ENCODE peak calls at places on chromosome 17, in seven cellular contexts. G, X, Q, V, H, D and T are unnamed samples.

GRCh38 chr17:75262112-75262606 is 480 bp downstream of the MRPS7 start:
- DNase-seq in G (peak), Q (no peak), X (no peak), D (peak), H (no peak), V (no peak), T (no peak)

GRCh38 chr17:80826955-80827645 is 164.5 kb upstream of the CHMP6 start:
- DNase-seq in Q (no peak), H (no peak), V (no peak), X (peak), G (peak), D (no peak), T (no peak)

GRCh38 chr17:44384823-44385286 is 4.6 kb downstream of the ITGA2B start:
- DNase-seq in V (no peak), Q (no peak), H (no peak), X (no peak), G (no peak), D (no peak), T (no peak)

GRCh38 chr17:9409026-9409425 is 166.6 kb downstream of the STX8 start:
- DNase-seq in G (no peak), H (no peak), X (no peak), Q (no peak), D (no peak), V (no peak), T (no peak)

GRCh38 chr17:60039096-60039495 is 39.6 kb downstream of the HEATR6 start:
- DNase-seq in X (no peak), V (no peak), H (no peak), G (no peak), D (peak), Q (no peak), T (no peak)

GRCh38 chr17:5123343-5124124 is 7.7 kb downstream of the USP6 start:
- DNase-seq in H (no peak), D (no peak), G (no peak), Q (no peak), X (peak), V (no peak), T (no peak)

GRCh38 chr17:1180958-1181768 is 1.4 kb upstream of the ABR start:
- DNase-seq in G (no peak), H (no peak), V (no peak), X (no peak), D (no peak), Q (no peak), T (no peak)

GRCh38 chr17:18129041-18129502 is 20.5 kb downstream of the MYO15A start:
- DNase-seq in G (no peak), Q (no peak), H (no peak), X (no peak), D (no peak), V (no peak), T (peak)

GRCh38 chr17:62134397-62134796 is 69.3 kb upstream of the MED13 start:
- DNase-seq in V (no peak), D (no peak), Q (no peak), H (no peak), X (no peak), G (no peak), T (no peak)

GRCh38 chr17:29567362-29568330 is 809 bp upstream of the ABHD15 start:
- DNase-seq in Q (peak), X (peak), V (peak), H (no peak), D (peak), G (peak), T (peak)

GRCh38 chr17:83180996-83181481 is 101.6 kb downstream of the METRNL start:
- DNase-seq in H (no peak), X (no peak), V (no peak), Q (no peak), D (no peak), G (no peak), T (no peak)

GRCh38 chr17:60524463-60525346 is 1.3 kb downstream of the APPBP2 start:
- DNase-seq in D (no peak), V (no peak), G (no peak), H (no peak), X (no peak), Q (no peak), T (no peak)

GRCh38 chr17:3004150-3004801 is 59.1 kb downstream of the OR1D5 start:
- DNase-seq in Q (peak), H (no peak), V (peak), D (peak), G (peak), X (peak), T (peak)

GRCh38 chr17:82832411-82832810 is 7.4 kb downstream of the ZNF750 start:
- DNase-seq in X (no peak), H (no peak), V (no peak), G (no peak), D (no peak), Q (no peak), T (no peak)

GRCh38 chr17:3378321-3378720 is 7.8 kb downstream of the OR3A2 start:
- DNase-seq in G (no peak), Q (no peak), D (no peak), H (no peak), X (no peak), V (no peak), T (no peak)

GRCh38 chr17:29102046-29102445 is 59.1 kb downstream of the PIPOX start:
- DNase-seq in G (no peak), D (no peak), H (no peak), X (no peak), Q (no peak), V (no peak), T (no peak)